ENCODE peak calls at places on chromosomes 5 and 9, in four cellular contexts. L is upper lobe of right lung, J is heart right ventricle, W is Panc1. Y is an unnamed sample.
A peak's percentile ranks its signal among the peaks of the same experiment; 100 is the strongest.

GRCh38 chr5:94463739-94464138 is 154.7 kb downstream of the KIAA0825 start:
- DNase-seq in L (no peak), J (no peak), W (no peak), Y (no peak)

GRCh38 chr5:130652178-130652577 is 512.9 kb downstream of the HINT1 start:
- DNase-seq in J (no peak), L (no peak), W (peak; percentile 28), Y (no peak)

GRCh38 chr9:76512826-76513225 is 53.8 kb downstream of the GCNT1 start:
- DNase-seq in L (no peak), W (no peak), J (no peak), Y (no peak)

GRCh38 chr9:129285382-129285781 is 107.3 kb upstream of the IER5L start:
- DNase-seq in L (peak; percentile 10), W (no peak), J (no peak), Y (no peak)

GRCh38 chr5:145473032-145473642 is 362.0 kb downstream of the PRELID2 start:
- DNase-seq in L (no peak), J (no peak), W (no peak), Y (no peak)

GRCh38 chr9:136409557-136410455 is 608 bp downstream of the ENTR1 start:
- DNase-seq in J (no peak), W (no peak), L (peak; percentile 76), Y (no peak)

GRCh38 chr5:1465117-1465516 is 19.9 kb upstream of the SLC6A3 start:
- DNase-seq in W (no peak), L (no peak), J (no peak), Y (no peak)

GRCh38 chr9:110918316-110919054 is 119.8 kb downstream of the LPAR1 start:
- DNase-seq in L (no peak), W (no peak), J (no peak), Y (no peak)

GRCh38 chr5:145827275-145827674 is 7.9 kb downstream of the PRELID2 start:
- DNase-seq in J (no peak), W (no peak), L (no peak), Y (no peak)

GRCh38 chr9:8329561-8330283 is 530.1 kb upstream of the DMAC1 start:
- DNase-seq in J (no peak), W (no peak), L (no peak), Y (no peak)

GRCh38 chr5:96852769-96853168 is 23.5 kb upstream of the ERAP2 start:
- DNase-seq in W (no peak), L (no peak), J (no peak), Y (no peak)

GRCh38 chr9:91732187-91733005 is 217.6 kb downstream of the ROR2 start:
- DNase-seq in L (no peak), W (no peak), J (no peak), Y (no peak)

GRCh38 chr5:8577792-8578191 is 708.8 kb downstream of the MTRR start:
- DNase-seq in W (no peak), J (no peak), L (no peak), Y (no peak)

GRCh38 chr5:160438316-160439204 is 16.9 kb downstream of the PTTG1 start:
- DNase-seq in J (peak; percentile 58), L (no peak), W (peak; percentile 77), Y (no peak)

GRCh38 chr5:173293817-173294672 is 34.2 kb downstream of the STC2 start:
- DNase-seq in L (peak; percentile 81), J (peak; percentile 70), W (no peak), Y (peak; percentile 59)

GRCh38 chr9:116589392-116590354 is 97.4 kb upstream of the TRIM32 start:
- DNase-seq in L (no peak), J (no peak), W (no peak), Y (no peak)

GRCh38 chr9:89463986-89464901 is 33.7 kb downstream of the SEMA4D start:
- DNase-seq in W (no peak), L (peak; percentile 55), J (no peak), Y (no peak)

GRCh38 chr5:115850771-115851416 is 9.2 kb downstream of the AP3S1 start:
- DNase-seq in W (no peak), L (no peak), J (no peak), Y (no peak)

GRCh38 chr5:115857621-115858349 is 16.1 kb downstream of the AP3S1 start:
- DNase-seq in W (no peak), J (no peak), L (no peak), Y (no peak)

GRCh38 chr9:72635197-72635596 is 113.8 kb downstream of the TMC1 start:
- DNase-seq in J (no peak), W (no peak), L (no peak), Y (no peak)

GRCh38 chr5:181187500-181188213 is 17.3 kb downstream of the TRIM7 start:
- DNase-seq in W (peak; percentile 95), J (peak; percentile 78), L (peak; percentile 86), Y (peak; percentile 89)

GRCh38 chr9:108297025-108297424 is 558.8 kb downstream of the ACTL7B start:
- DNase-seq in J (no peak), L (peak; percentile 63), W (no peak), Y (peak; percentile 63)

GRCh38 chr9:17613723-17614122 is 34.9 kb downstream of the SH3GL2 start:
- DNase-seq in W (no peak), J (no peak), L (no peak), Y (no peak)

GRCh38 chr9:131037336-131038255 is 28.6 kb downstream of the LAMC3 start:
- DNase-seq in L (no peak), W (no peak), J (no peak), Y (no peak)

GRCh38 chr5:139681112-139681458 is 32.9 kb downstream of the CXXC5 start:
- DNase-seq in W (no peak), L (no peak), J (no peak), Y (no peak)

GRCh38 chr5:139678283-139678613 is 30.1 kb downstream of the CXXC5 start:
- DNase-seq in J (no peak), W (no peak), L (no peak), Y (no peak)

GRCh38 chr5:139677404-139678282 is 29.5 kb downstream of the CXXC5 start:
- DNase-seq in L (no peak), J (no peak), W (no peak), Y (no peak)

GRCh38 chr5:139680368-139681111 is 32.4 kb downstream of the CXXC5 start:
- DNase-seq in J (no peak), L (no peak), W (no peak), Y (no peak)

DNA sequence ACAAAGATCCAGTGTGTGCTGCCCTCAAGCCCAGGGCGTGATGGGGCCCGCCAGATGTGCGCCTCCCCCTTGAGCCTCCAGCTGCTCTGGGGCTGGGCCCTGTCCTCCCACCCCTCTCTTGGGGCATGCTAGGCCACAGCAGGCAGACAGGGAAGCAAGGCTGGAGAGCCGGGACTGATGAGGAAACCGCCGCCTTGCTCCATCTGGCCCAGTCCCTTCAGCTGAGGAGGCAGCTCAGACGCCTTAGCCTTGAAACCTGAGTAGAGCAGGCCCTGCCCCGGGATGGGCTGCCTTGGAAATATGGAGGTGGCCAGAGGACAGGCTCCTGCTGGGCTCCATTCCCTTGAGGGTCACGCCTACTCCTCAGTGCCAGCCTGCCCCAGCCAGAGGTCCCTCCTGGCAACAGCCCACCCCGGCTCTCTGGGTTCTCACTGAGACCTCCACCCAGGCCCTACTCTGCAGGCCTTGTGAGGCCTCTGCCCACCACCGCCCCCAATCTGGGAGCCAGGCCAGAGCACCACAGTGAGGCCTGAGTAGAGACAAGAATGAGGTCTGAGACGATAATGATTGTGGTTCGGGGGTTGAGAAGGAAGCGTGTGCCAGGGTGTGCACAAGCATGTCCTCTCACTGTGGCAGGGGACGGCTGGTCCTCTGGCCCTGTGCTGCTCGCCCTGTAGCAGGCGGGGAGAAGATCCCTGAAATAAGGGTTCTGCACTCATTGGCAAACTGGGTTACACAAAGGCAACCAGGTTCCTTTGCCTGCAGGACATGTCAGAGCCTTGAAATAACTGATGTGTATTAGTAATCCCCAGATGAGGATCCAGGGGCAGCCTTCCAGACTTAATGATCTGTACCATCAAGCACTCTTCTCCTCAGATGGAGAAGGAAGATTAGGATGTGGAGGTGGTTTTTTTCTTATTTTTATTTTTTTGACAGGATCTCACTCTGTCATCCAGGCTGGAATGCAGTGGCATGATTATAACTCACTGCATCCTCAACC is 30.9 kb downstream of the CXXC5 start:
- DNase-seq in W (no peak), L (no peak), J (no peak), Y (no peak)
- H3K27ac ChIP-seq in W (peak overlapping the region; percentile 54), L (no peak overlapping the region), J (peak overlapping the region; percentile 72), Y (no peak overlapping the region)

GRCh38 chr9:4799775-4800174 is 7.0 kb downstream of the RCL1 start:
- DNase-seq in J (no peak), L (no peak), W (no peak), Y (no peak)
- H3K27ac ChIP-seq in J (no peak overlapping the region), L (peak overlapping the region; percentile 44), W (no peak overlapping the region), Y (no peak overlapping the region)

DNA sequence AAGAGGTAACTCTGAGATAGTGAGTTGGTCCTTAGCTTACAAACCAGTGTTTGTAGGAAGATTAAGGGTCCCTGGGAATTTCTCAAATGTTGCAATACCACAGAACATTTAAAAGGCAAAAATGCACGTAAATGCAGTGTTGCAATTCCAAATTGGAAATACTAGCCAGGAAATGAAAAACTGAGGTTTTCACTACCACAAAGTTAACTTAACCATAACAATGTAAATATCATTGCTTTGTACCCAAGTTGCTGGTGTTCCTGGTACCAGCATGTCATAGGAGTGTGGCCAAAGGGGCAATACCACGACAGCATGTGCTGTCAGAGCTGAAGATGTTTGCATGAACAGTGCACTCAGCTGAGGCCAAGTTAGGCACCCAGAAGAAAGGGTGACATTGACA is 382.9 kb downstream of the GLIS3 start:
- DNase-seq in L (no peak), W (no peak), J (no peak), Y (no peak)
- H3K27ac ChIP-seq in L (no peak overlapping the region), W (no peak overlapping the region), J (no peak overlapping the region), Y (no peak overlapping the region)

GRCh38 chr5:133611357-133612020 is 852 bp downstream of the FSTL4 start:
- DNase-seq in L (no peak), J (no peak), W (no peak), Y (no peak)
- H3K27ac ChIP-seq in L (no peak overlapping the region), J (no peak overlapping the region), W (no peak overlapping the region), Y (no peak overlapping the region)

DNA sequence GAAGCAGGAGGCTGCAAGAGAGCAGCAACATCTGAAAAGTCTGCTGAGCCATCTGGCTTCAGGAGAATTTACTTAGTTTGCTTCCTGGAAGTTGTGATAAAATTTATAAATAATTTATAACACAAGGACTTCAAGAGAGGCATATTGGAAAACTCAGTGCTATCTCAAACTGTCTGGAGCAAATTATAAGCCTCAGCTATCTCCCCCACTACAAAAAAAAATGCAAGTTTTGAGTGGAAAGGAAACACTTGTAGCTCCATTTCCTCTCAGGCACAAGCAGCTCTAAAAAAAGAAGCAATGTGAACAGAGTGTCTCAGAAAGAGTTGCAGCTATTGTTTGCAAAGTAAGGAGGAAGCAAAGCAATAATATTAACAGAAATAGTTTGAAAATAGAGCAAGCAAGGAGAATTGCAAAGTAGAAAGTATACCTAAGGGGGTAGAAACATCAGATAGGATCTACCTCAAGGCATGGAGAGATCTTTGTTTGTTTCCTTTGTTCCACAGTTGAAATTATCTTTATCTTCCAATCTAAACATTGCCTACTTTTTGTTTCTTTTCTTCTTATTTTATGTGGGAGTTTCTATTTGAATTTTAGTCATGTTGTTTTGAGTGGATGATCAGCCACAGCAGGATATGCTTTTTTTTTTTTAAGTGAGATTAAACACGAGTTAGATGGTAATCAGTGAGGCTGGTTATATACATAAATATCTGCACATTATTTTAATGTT is 56.0 kb upstream of the IL6ST start:
- DNase-seq in J (no peak), L (no peak), W (no peak), Y (no peak)
- H3K27ac ChIP-seq in J (no peak overlapping the region), L (peak overlapping the region; percentile 44), W (peak overlapping the region; percentile 53), Y (peak overlapping the region; percentile 64)

DNA sequence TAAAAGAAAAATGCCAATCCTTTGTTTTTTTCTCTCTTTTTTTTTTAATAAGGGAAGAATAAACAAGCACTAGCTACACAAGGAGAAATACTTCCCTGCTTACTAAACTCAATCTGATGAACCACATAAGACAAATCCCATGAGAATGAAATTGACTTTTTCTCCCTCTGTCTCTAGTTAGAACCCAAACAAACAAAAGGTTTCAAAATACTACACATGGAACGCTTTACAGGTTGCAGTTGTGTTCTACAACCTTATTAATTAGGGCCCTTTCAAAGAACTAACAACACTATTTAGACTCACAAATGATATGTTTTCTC is 124.5 kb downstream of the PDE4D start:
- DNase-seq in L (no peak), W (no peak), J (no peak), Y (no peak)
- H3K27ac ChIP-seq in L (no peak overlapping the region), W (no peak overlapping the region), J (peak overlapping the region; percentile 16), Y (peak overlapping the region; percentile 83)

GRCh38 chr9:106149956-106150355 is 455.6 kb downstream of the TMEM38B start:
- DNase-seq in L (no peak), W (no peak), J (no peak), Y (no peak)
- H3K27ac ChIP-seq in L (no peak overlapping the region), W (no peak overlapping the region), J (no peak overlapping the region), Y (no peak overlapping the region)